ENCODE peak calls at places on chromosomes 3 and 15, in five cellular contexts. S is progenitor cell of endocrine pancreas, O is ascending aorta, F is spleen, R is epithelial cell of esophagus. Y is an unnamed sample.

GRCh38 chr3:178367817-178368617 is 168.2 kb upstream of the KCNMB2 start:
- DNase-seq in S (no peak), F (no peak), R (peak; percentile 2), O (no peak), Y (no peak)

GRCh38 chr3:45188714-45189659 is 37.1 kb downstream of the TMEM158 start:
- DNase-seq in F (peak; percentile 7), S (no peak), O (no peak), R (no peak), Y (no peak)

GRCh38 chr3:126014252-126014651 is 45.3 kb downstream of the ROPN1B start:
- DNase-seq in F (no peak), O (no peak), R (peak; percentile 22), S (no peak), Y (no peak)

GRCh38 chr15:70064441-70064840 is 33.3 kb downstream of the TLE3 start:
- DNase-seq in R (no peak), F (peak; percentile 28), S (no peak), O (no peak), Y (no peak)

GRCh38 chr3:84836961-84837360 is 121.8 kb upstream of the CADM2 start:
- DNase-seq in O (no peak), S (no peak), F (no peak), R (peak; percentile 50), Y (peak; percentile 33)

GRCh38 chr3:78204977-78205376 is 1165.1 kb downstream of the ROBO2 start:
- DNase-seq in S (no peak), F (no peak), R (peak; percentile 35), O (no peak), Y (no peak)

GRCh38 chr3:10248184-10248983 is at the start of gene TATDN2:
- DNase-seq in R (peak; percentile 98), O (peak; percentile 91), F (peak; percentile 99), S (peak; percentile 80), Y (peak; percentile 98)

GRCh38 chr3:71064288-71064975 is 519.1 kb downstream of the FOXP1 start:
- DNase-seq in S (peak; percentile 46), F (peak; percentile 90), O (no peak), R (peak; percentile 55), Y (no peak)

GRCh38 chr3:94336076-94336741 is 273.3 kb downstream of the NSUN3 start:
- DNase-seq in R (peak; percentile 80), F (no peak), O (no peak), S (no peak), Y (no peak)

GRCh38 chr3:176872771-176873209 is 324.5 kb downstream of the TBL1XR1 start:
- DNase-seq in S (no peak), O (no peak), F (no peak), R (peak; percentile 71), Y (no peak)

GRCh38 chr15:98547255-98547654 is 101.1 kb upstream of the IGF1R start:
- DNase-seq in S (no peak), F (no peak), O (no peak), R (no peak), Y (no peak)

GRCh38 chr15:98800437-98801233 is 152.3 kb downstream of the IGF1R start:
- DNase-seq in R (peak; percentile 72), S (peak; percentile 25), O (no peak), F (no peak), Y (no peak)

GRCh38 chr3:14452676-14453367 is 50.4 kb downstream of the SLC6A6 start:
- DNase-seq in F (peak; percentile 84), S (no peak), O (peak; percentile 88), R (peak; percentile 92), Y (no peak)

GRCh38 chr15:68447976-68448755 is 16.2 kb upstream of the ITGA11 start:
- DNase-seq in F (no peak), O (no peak), S (no peak), R (no peak), Y (no peak)

GRCh38 chr3:133988631-133989161 is 41.0 kb downstream of the SLCO2A1 start:
- DNase-seq in R (peak; percentile 52), O (no peak), S (no peak), F (no peak), Y (no peak)

GRCh38 chr15:74315626-74316025 is 51.8 kb downstream of the CYP11A1 start:
- DNase-seq in S (no peak), R (no peak), F (peak; percentile 82), O (no peak), Y (no peak)

GRCh38 chr15:79290642-79291275 is 8.2 kb downstream of the ANKRD34C start:
- DNase-seq in S (no peak), O (no peak), R (no peak), F (no peak), Y (no peak)

GRCh38 chr15:67173786-67174185 is 80.7 kb downstream of the AAGAB start:
- DNase-seq in S (no peak), F (no peak), O (no peak), R (no peak), Y (no peak)

GRCh38 chr3:20069178-20069532 is 28.9 kb downstream of the KAT2B start:
- DNase-seq in R (no peak), S (no peak), O (no peak), F (no peak), Y (no peak)

GRCh38 chr3:132084982-132085381 is 50.2 kb upstream of the CPNE4 start:
- DNase-seq in S (no peak), R (no peak), F (no peak), O (no peak), Y (no peak)

GRCh38 chr15:56813995-56814394 is 80.7 kb upstream of the ZNF280D start:
- DNase-seq in S (no peak), F (no peak), R (peak; percentile 18), O (no peak), Y (no peak)

GRCh38 chr15:88647362-88648105 is 8.7 kb downstream of the ISG20 start:
- DNase-seq in R (no peak), F (peak; percentile 79), O (peak; percentile 7), S (no peak), Y (no peak)

GRCh38 chr3:118692417-118692816 is 342.2 kb downstream of the IGSF11 start:
- DNase-seq in R (no peak), F (no peak), O (no peak), S (no peak), Y (no peak)

GRCh38 chr3:79517766-79518413 is 249.9 kb downstream of the ROBO1 start:
- DNase-seq in R (peak; percentile 55), F (no peak), S (no peak), O (no peak), Y (no peak)

GRCh38 chr3:98573231-98573728 is 20.1 kb downstream of the CPOX start:
- DNase-seq in O (no peak), F (no peak), S (no peak), R (peak; percentile 22), Y (no peak)

GRCh38 chr3:79558943-79559342 is 208.9 kb downstream of the ROBO1 start:
- DNase-seq in S (no peak), O (no peak), F (no peak), R (no peak), Y (no peak)

GRCh38 chr15:76353023-76353577 is 16.5 kb downstream of the ISL2 start:
- DNase-seq in F (no peak), R (no peak), S (no peak), O (no peak), Y (no peak)

GRCh38 chr15:67146875-67147381 is 81.5 kb downstream of the SMAD3 start:
- DNase-seq in F (no peak), O (no peak), R (peak; percentile 99), S (no peak), Y (no peak)

GRCh38 chr15:98954411-98954810 is 53.2 kb downstream of the PGPEP1L start:
- DNase-seq in S (no peak), O (peak; percentile 84), F (no peak), R (no peak), Y (peak; percentile 91)

GRCh38 chr3:98329392-98330124 is 24.1 kb upstream of the OR5K4 start:
- DNase-seq in O (no peak), S (no peak), R (peak; percentile 69), F (no peak), Y (no peak)

GRCh38 chr15:76401285-76401684 is 64.7 kb downstream of the ISL2 start:
- DNase-seq in S (no peak), F (no peak), O (no peak), R (peak; percentile 76), Y (no peak)

GRCh38 chr3:133896002-133896761 is 500 bp upstream of the RAB6B start:
- DNase-seq in O (no peak), R (peak; percentile 10), F (no peak), S (no peak), Y (no peak)

GRCh38 chr3:65130782-65131181 is 443.0 kb upstream of the ADAMTS9 start:
- DNase-seq in R (peak; percentile 69), F (no peak), O (no peak), S (no peak), Y (no peak)

GRCh38 chr3:159852821-159853505 is 135.7 kb upstream of the IL12A start:
- DNase-seq in F (peak; percentile 81), R (peak; percentile 68), O (peak; percentile 11), S (no peak), Y (no peak)

DNA sequence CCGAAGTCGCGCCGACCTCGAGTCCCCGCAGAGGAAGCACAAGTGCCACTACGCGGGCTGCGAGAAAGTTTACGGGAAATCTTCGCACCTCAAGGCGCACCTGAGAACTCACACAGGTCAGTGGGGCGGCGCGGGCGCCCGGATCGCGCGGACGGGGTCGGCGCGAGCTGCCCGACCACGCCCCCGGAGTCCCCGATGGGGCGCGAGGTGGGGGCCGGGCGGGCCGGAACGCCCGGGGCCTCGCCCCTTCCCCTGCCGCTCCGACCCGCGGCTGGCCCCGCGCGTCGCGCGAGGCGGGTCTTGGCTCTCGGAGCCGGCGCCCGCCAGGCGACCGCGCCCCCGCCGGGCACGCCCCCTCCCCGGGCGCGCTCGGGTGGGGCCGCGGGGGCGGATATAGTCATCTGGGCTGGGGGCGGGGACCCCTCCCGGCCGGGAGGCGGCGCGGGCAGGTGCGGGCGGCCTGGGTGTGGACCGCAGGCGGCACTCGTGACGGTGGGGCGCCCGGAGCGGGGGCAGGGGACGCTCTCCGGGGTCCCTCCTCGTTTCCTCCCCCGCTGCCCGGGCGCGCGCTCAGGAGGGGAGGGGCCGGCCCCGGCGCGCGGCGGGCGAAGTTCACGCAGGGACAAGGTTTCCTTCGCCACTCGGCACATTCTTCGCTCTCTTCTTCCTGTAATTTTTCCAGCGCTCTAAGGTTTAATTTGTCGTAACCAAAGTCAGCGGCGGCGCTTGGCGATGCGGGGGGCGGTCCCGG is 1.2 kb downstream of the KLF13 start:
- DNase-seq in F (peak; percentile 96), O (no peak), R (peak; percentile 72), S (peak; percentile 37), Y (no peak)
- TF ChIP-seq CTCF in F (peak; percentile 18), O (peak; percentile 29), R (no peak), S (peak; percentile 8), Y (peak; percentile 21)

GRCh38 chr15:60079210-60079609 is 75.1 kb downstream of the FOXB1 start:
- DNase-seq in R (peak; percentile 15), S (no peak), O (no peak), F (no peak), Y (no peak)
- TF ChIP-seq CTCF in R (peak; percentile 40), S (peak; percentile 57), O (no peak), F (no peak), Y (peak; percentile 55)

DNA sequence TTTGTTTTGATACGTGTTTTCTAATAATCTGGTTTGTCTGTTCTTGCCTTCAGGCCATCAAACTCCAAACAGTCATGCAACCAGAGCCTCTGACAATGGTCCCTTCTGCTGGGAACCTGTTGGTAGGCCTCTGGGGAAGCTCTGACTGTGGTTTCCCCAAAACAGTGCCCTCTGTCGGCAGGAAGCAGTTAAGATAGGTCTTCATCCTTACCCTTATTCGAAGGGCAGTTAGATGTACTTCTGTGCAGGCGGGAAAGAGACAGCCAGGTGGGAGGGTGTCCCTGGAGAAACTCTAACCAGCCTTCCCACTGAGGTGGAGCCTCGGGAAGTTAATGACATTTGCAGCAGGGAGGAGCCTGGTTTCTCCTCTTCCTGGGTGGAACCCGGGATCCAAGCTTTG is 81.6 kb upstream of the CHMP2B start:
- DNase-seq in R (peak; percentile 53), O (no peak), S (no peak), F (no peak), Y (no peak)
- TF ChIP-seq CTCF in R (peak; percentile 46), O (no peak), S (peak; percentile 19), F (no peak), Y (peak; percentile 60)

GRCh38 chr15:92693922-92694331 is 38.4 kb upstream of the FAM174B start:
- DNase-seq in F (no peak), R (no peak), O (no peak), S (no peak), Y (no peak)
- TF ChIP-seq CTCF in F (no peak), R (peak; percentile 19), O (no peak), S (peak; percentile 51), Y (peak; percentile 65)

Y was measured in chondrocyte.